ENCODE peak calls at places on chromosomes 2 and 18, in nine cellular contexts. Y, K, Q, D, B, P, M, U and E are unnamed samples.

GRCh38 chr2:196453613-196454047 is 185.9 kb upstream of the CCDC150 start:
- DNase-seq in Y (peak; percentile 58), K (peak; percentile 64), Q (peak; percentile 16), D (no peak), B (peak; percentile 58), P (peak; percentile 71), M (no peak), U (peak; percentile 63), E (no peak)

GRCh38 chr18:908631-909621 is 4.3 kb downstream of the ADCYAP1 start:
- DNase-seq in Y (no peak), K (peak; percentile 21), Q (no peak), D (no peak), B (no peak), P (no peak), M (peak; percentile 55), U (no peak), E (no peak)

GRCh38 chr2:30240162-30240696 is 8.9 kb downstream of the LBH start:
- DNase-seq in Y (no peak), K (no peak), Q (no peak), D (no peak), B (no peak), P (no peak), M (no peak), U (no peak), E (no peak)

GRCh38 chr2:235270951-235271350 is 222.9 kb upstream of the AGAP1 start:
- DNase-seq in Y (peak; percentile 96), K (peak; percentile 53), Q (no peak), D (no peak), B (no peak), P (peak; percentile 77), M (no peak), U (peak; percentile 70), E (no peak)

GRCh38 chr2:179332903-179333302 is 68.3 kb upstream of the SESTD1 start:
- DNase-seq in Y (peak; percentile 89), K (peak; percentile 45), Q (no peak), D (no peak), B (no peak), P (peak; percentile 62), M (no peak), U (peak; percentile 26), E (no peak)

GRCh38 chr2:26709323-26710110 is 17.0 kb downstream of the KCNK3 start:
- DNase-seq in Y (no peak), K (no peak), Q (no peak), D (no peak), B (no peak), P (no peak), M (no peak), U (no peak), E (peak; percentile 19)

GRCh38 chr2:101125374-101125773 is 25.8 kb downstream of the TBC1D8 start:
- DNase-seq in Y (peak; percentile 70), K (peak; percentile 53), Q (no peak), D (no peak), B (peak; percentile 62), P (peak; percentile 43), M (no peak), U (no peak), E (no peak)

GRCh38 chr2:217824223-217824622 is 178.6 kb downstream of the TNS1 start:
- DNase-seq in Y (no peak), K (no peak), Q (no peak), D (no peak), B (no peak), P (no peak), M (peak; percentile 30), U (no peak), E (peak; percentile 25)

GRCh38 chr2:57890993-57891688 is 155.5 kb upstream of the VRK2 start:
- DNase-seq in Y (no peak), K (peak; percentile 26), Q (no peak), D (no peak), B (no peak), P (no peak), M (no peak), U (peak; percentile 2), E (no peak)

GRCh38 chr18:32366586-32367538 is 103.8 kb downstream of the GAREM1 start:
- DNase-seq in Y (peak; percentile 54), K (peak; percentile 79), Q (no peak), D (no peak), B (no peak), P (peak; percentile 47), M (no peak), U (no peak), E (no peak)

GRCh38 chr2:212595036-212595654 is 56.5 kb upstream of the ERBB4 start:
- DNase-seq in Y (peak; percentile 42), K (peak; percentile 47), Q (no peak), D (no peak), B (peak; percentile 5), P (peak; percentile 43), M (no peak), U (peak; percentile 46), E (no peak)

GRCh38 chr2:68995911-68996310 is 17.1 kb upstream of the ANTXR1 start:
- DNase-seq in Y (no peak), K (peak; percentile 11), Q (no peak), D (no peak), B (no peak), P (no peak), M (no peak), U (no peak), E (no peak)

GRCh38 chr18:58438984-58439311 is 189.9 kb downstream of the ALPK2 start:
- DNase-seq in Y (no peak), K (no peak), Q (no peak), D (no peak), B (no peak), P (no peak), M (no peak), U (no peak), E (no peak)

GRCh38 chr18:26621161-26622026 is 73.0 kb upstream of the KCTD1 start:
- DNase-seq in Y (peak; percentile 36), K (peak; percentile 47), Q (peak; percentile 3), D (no peak), B (peak; percentile 66), P (peak; percentile 37), M (no peak), U (no peak), E (peak; percentile 75)

GRCh38 chr18:65468881-65469280 is 281.9 kb upstream of the CDH7 start:
- DNase-seq in Y (no peak), K (no peak), Q (no peak), D (no peak), B (no peak), P (no peak), M (no peak), U (no peak), E (no peak)

GRCh38 chr18:47296462-47296861 is 45.0 kb upstream of the SKOR2 start:
- DNase-seq in Y (no peak), K (no peak), Q (no peak), D (no peak), B (no peak), P (no peak), M (no peak), U (no peak), E (no peak)

GRCh38 chr18:8139971-8140406 is 469.2 kb upstream of the RAB12 start:
- DNase-seq in Y (peak; percentile 67), K (no peak), Q (no peak), D (no peak), B (no peak), P (peak; percentile 90), M (no peak), U (no peak), E (peak; percentile 87)

GRCh38 chr2:237596856-237597679 is 6.5 kb upstream of the RAB17 start:
- DNase-seq in Y (no peak), K (no peak), Q (no peak), D (no peak), B (no peak), P (no peak), M (no peak), U (no peak), E (peak; percentile 42)

GRCh38 chr18:30376515-30376914 is 666.0 kb downstream of the DSC3 start:
- DNase-seq in Y (no peak), K (no peak), Q (no peak), D (no peak), B (peak; percentile 41), P (no peak), M (no peak), U (no peak), E (no peak)

GRCh38 chr2:71548589-71549485 is 95.5 kb downstream of the DYSF start:
- DNase-seq in Y (peak; percentile 56), K (peak; percentile 77), Q (peak; percentile 45), D (peak; percentile 85), B (peak; percentile 23), P (peak; percentile 60), M (peak; percentile 81), U (peak; percentile 34), E (peak; percentile 87)

GRCh38 chr2:3238951-3239841 is 138.4 kb downstream of the EIPR1 start:
- DNase-seq in Y (no peak), K (no peak), Q (no peak), D (no peak), B (no peak), P (no peak), M (no peak), U (no peak), E (no peak)

GRCh38 chr2:38176619-38177021 is 100.7 kb upstream of the CYP1B1 start:
- DNase-seq in Y (peak; percentile 100), K (peak; percentile 53), Q (no peak), D (peak; percentile 70), B (peak; percentile 43), P (peak; percentile 97), M (no peak), U (peak; percentile 96), E (no peak)